ENCODE peak calls at places on chromosomes 7 and 10, in four cellular contexts. One of them, this sample, is unnamed.

GRCh38 chr7:73679709-73680108 is 3.5 kb downstream of the DNAJC30 start:
- DNase-seq in AG09309: no peak
- DNase-seq in lower lobe of right lung: no peak
- DNase-seq in HFF-Myc: no peak
- DNase-seq in this sample: no peak

GRCh38 chr10:572066-572465 is 117.4 kb downstream of the DIP2C start:
- DNase-seq in AG09309: peak
- DNase-seq in lower lobe of right lung: peak
- DNase-seq in HFF-Myc: no peak
- DNase-seq in this sample: no peak

GRCh38 chr7:152761116-152761748 is 1.7 kb downstream of the ACTR3B start:
- DNase-seq in AG09309: peak
- DNase-seq in lower lobe of right lung: no peak
- DNase-seq in HFF-Myc: no peak
- DNase-seq in this sample: no peak

GRCh38 chr10:124911124-124912051 is 30.5 kb upstream of the ZRANB1 start:
- DNase-seq in AG09309: peak
- DNase-seq in lower lobe of right lung: no peak
- DNase-seq in HFF-Myc: no peak
- DNase-seq in this sample: peak

GRCh38 chr7:824664-825063 is 7.6 kb upstream of the SUN1 start:
- DNase-seq in AG09309: no peak
- DNase-seq in lower lobe of right lung: no peak
- DNase-seq in HFF-Myc: no peak
- DNase-seq in this sample: no peak

GRCh38 chr10:15106352-15107013 is 9.3 kb downstream of the RPP38 start:
- DNase-seq in AG09309: no peak
- DNase-seq in lower lobe of right lung: peak
- DNase-seq in HFF-Myc: peak
- DNase-seq in this sample: no peak

GRCh38 chr10:113183543-113183942 is 233.5 kb downstream of the TCF7L2 start:
- DNase-seq in AG09309: no peak
- DNase-seq in lower lobe of right lung: no peak
- DNase-seq in HFF-Myc: no peak
- DNase-seq in this sample: no peak

GRCh38 chr10:45374451-45375052 is 536 bp downstream of the ALOX5 start:
- DNase-seq in AG09309: no peak
- DNase-seq in lower lobe of right lung: no peak
- DNase-seq in HFF-Myc: no peak
- DNase-seq in this sample: no peak

GRCh38 chr7:44293561-44294324 is 31.7 kb downstream of the CAMK2B start:
- DNase-seq in AG09309: no peak
- DNase-seq in lower lobe of right lung: peak
- DNase-seq in HFF-Myc: no peak
- DNase-seq in this sample: no peak

GRCh38 chr10:50788951-50789904 is 49.5 kb downstream of the ASAH2B start:
- DNase-seq in AG09309: peak
- DNase-seq in lower lobe of right lung: no peak
- DNase-seq in HFF-Myc: no peak
- DNase-seq in this sample: no peak

GRCh38 chr10:131242007-131242406 is 69.5 kb downstream of the TCERG1L start:
- DNase-seq in AG09309: no peak
- DNase-seq in lower lobe of right lung: peak
- DNase-seq in HFF-Myc: no peak
- DNase-seq in this sample: no peak

GRCh38 chr7:122014697-122015096 is 129.4 kb downstream of the AASS start:
- DNase-seq in AG09309: no peak
- DNase-seq in lower lobe of right lung: no peak
- DNase-seq in HFF-Myc: no peak
- DNase-seq in this sample: no peak

GRCh38 chr10:8044908-8045727 is 9.4 kb upstream of the GATA3 start:
- DNase-seq in AG09309: no peak
- DNase-seq in lower lobe of right lung: no peak
- DNase-seq in HFF-Myc: no peak
- DNase-seq in this sample: no peak

GRCh38 chr7:80665526-80665925 is 27.1 kb downstream of the CD36 start:
- DNase-seq in AG09309: no peak
- DNase-seq in lower lobe of right lung: no peak
- DNase-seq in HFF-Myc: no peak
- DNase-seq in this sample: no peak

GRCh38 chr7:29146082-29146706 is at the start of gene CPVL:
- DNase-seq in AG09309: no peak
- DNase-seq in lower lobe of right lung: peak
- DNase-seq in HFF-Myc: no peak
- DNase-seq in this sample: no peak

GRCh38 chr7:139431010-139431409 is 52.5 kb downstream of the KLRG2 start:
- DNase-seq in AG09309: no peak
- DNase-seq in lower lobe of right lung: no peak
- DNase-seq in HFF-Myc: no peak
- DNase-seq in this sample: no peak

GRCh38 chr10:48519731-48520506 is 85.0 kb downstream of the ARHGAP22 start:
- DNase-seq in AG09309: no peak
- DNase-seq in lower lobe of right lung: no peak
- DNase-seq in HFF-Myc: no peak
- DNase-seq in this sample: no peak

GRCh38 chr10:125639846-125640245 is 43.1 kb downstream of the TEX36 start:
- DNase-seq in AG09309: peak
- DNase-seq in lower lobe of right lung: no peak
- DNase-seq in HFF-Myc: no peak
- DNase-seq in this sample: no peak

DNA sequence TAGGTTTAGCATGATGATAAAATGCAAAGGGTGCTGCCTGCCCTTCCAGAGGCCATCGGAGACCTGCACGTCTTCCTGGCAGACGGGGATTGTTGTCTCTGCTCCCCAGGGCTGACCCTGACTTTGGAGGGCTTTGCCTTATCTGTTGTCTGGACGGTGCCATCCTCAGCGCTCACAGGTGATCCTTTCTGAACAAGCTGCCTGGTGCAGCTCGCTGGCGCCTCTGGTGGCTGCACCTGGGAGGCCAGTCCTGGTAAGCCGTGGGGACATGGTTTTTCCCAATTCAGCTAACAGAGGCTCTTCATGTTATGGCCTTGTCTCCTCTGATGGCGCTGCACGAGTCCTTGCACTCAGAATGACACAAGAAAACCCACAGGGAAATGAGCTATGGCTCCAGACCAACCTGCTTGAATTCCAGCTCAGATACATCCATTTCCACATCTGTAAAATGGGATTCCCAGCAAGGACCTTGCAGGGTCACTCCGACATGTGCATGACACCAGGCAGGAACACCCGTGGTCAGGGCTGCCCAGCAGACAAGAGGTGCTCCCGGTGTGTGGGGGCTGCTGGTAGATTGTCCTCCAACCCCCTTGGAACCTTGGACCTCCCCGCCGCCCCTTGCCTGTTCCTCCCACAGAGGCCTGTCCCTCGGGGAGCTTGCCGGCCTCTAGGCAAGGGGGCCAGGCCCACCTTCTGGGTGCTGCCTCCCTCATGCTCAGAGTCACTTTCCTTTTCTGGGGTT is 50.4 kb upstream of the SHH start:
- DNase-seq in AG09309: no peak
- DNase-seq in lower lobe of right lung: no peak
- DNase-seq in HFF-Myc: no peak
- DNase-seq in this sample: no peak
- TF ChIP-seq CTCF in AG09309: no peak
- TF ChIP-seq CTCF in lower lobe of right lung: no peak
- TF ChIP-seq CTCF in HFF-Myc: no peak
- TF ChIP-seq CTCF in this sample: peak

GRCh38 chr10:80407836-80408197 is 534 bp upstream of the PRXL2A start:
- DNase-seq in AG09309: no peak
- DNase-seq in lower lobe of right lung: peak
- DNase-seq in HFF-Myc: no peak
- DNase-seq in this sample: no peak
- H3K4me3 ChIP-seq in AG09309: no peak
- H3K4me3 ChIP-seq in lower lobe of right lung: peak
- H3K4me3 ChIP-seq in HFF-Myc: peak
- H3K4me3 ChIP-seq in this sample: peak

GRCh38 chr7:38291650-38292049 is 18.2 kb upstream of the TARP start:
- DNase-seq in AG09309: no peak
- DNase-seq in lower lobe of right lung: no peak
- DNase-seq in HFF-Myc: no peak
- DNase-seq in this sample: no peak

GRCh38 chr7:38292442-38292841 is 19.0 kb upstream of the TARP start:
- DNase-seq in AG09309: no peak
- DNase-seq in lower lobe of right lung: no peak
- DNase-seq in HFF-Myc: no peak
- DNase-seq in this sample: no peak

GRCh38 chr7:38294926-38295325 is 21.5 kb upstream of the TARP start:
- DNase-seq in AG09309: no peak
- DNase-seq in lower lobe of right lung: no peak
- DNase-seq in HFF-Myc: no peak
- DNase-seq in this sample: no peak

GRCh38 chr7:38296059-38296857 is 22.8 kb upstream of the TARP start:
- DNase-seq in AG09309: no peak
- DNase-seq in lower lobe of right lung: no peak
- DNase-seq in HFF-Myc: no peak
- DNase-seq in this sample: no peak

DNA sequence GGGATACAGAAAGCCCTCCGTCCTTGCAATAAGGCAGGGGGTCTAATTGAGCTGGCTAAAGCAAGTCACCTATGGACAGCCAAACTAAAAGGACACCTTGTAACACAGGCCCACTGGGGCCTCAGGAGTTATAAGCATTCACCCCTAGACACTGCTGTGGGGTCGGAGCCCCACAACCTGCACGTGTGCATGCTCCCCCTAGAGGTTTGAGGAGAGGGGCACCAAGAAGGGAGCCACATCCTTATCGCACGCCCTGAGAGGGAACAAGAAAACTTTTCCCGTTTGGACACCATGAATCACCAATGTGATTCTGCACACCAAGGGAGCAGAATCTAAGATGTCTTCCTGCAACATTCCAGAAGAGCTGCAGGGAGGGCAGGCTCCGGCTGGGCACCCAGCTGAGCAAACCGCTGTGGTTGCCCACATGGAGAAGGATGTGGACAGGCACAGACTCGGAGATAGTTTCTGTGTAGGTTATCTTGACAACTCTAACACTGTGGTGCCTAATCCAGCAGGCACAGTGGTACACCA is 17.7 kb upstream of the TARP start:
- DNase-seq in AG09309: no peak
- DNase-seq in lower lobe of right lung: no peak
- DNase-seq in HFF-Myc: no peak
- DNase-seq in this sample: no peak
- TF ChIP-seq CTCF in AG09309: no peak
- TF ChIP-seq CTCF in lower lobe of right lung: no peak
- TF ChIP-seq CTCF in HFF-Myc: peak
- TF ChIP-seq CTCF in this sample: peak

GRCh38 chr7:151117565-151117964 is 31.3 kb downstream of the AGAP3 start:
- DNase-seq in AG09309: no peak
- DNase-seq in lower lobe of right lung: peak
- DNase-seq in HFF-Myc: no peak
- DNase-seq in this sample: no peak

GRCh38 chr7:151115836-151116418 is 29.7 kb downstream of the AGAP3 start:
- DNase-seq in AG09309: no peak
- DNase-seq in lower lobe of right lung: peak
- DNase-seq in HFF-Myc: no peak
- DNase-seq in this sample: peak

GRCh38 chr7:151117041-151117440 is 30.8 kb downstream of the AGAP3 start:
- DNase-seq in AG09309: no peak
- DNase-seq in lower lobe of right lung: peak
- DNase-seq in HFF-Myc: no peak
- DNase-seq in this sample: no peak

GRCh38 chr7:151115121-151115835 is 29.0 kb downstream of the AGAP3 start:
- DNase-seq in AG09309: no peak
- DNase-seq in lower lobe of right lung: peak
- DNase-seq in HFF-Myc: no peak
- DNase-seq in this sample: no peak

GRCh38 chr7:151116603-151117002 is 30.3 kb downstream of the AGAP3 start:
- DNase-seq in AG09309: no peak
- DNase-seq in lower lobe of right lung: no peak
- DNase-seq in HFF-Myc: no peak
- DNase-seq in this sample: no peak
- H3K4me3 ChIP-seq in AG09309: no peak
- H3K4me3 ChIP-seq in lower lobe of right lung: peak
- H3K4me3 ChIP-seq in HFF-Myc: no peak
- H3K4me3 ChIP-seq in this sample: no peak

DNA sequence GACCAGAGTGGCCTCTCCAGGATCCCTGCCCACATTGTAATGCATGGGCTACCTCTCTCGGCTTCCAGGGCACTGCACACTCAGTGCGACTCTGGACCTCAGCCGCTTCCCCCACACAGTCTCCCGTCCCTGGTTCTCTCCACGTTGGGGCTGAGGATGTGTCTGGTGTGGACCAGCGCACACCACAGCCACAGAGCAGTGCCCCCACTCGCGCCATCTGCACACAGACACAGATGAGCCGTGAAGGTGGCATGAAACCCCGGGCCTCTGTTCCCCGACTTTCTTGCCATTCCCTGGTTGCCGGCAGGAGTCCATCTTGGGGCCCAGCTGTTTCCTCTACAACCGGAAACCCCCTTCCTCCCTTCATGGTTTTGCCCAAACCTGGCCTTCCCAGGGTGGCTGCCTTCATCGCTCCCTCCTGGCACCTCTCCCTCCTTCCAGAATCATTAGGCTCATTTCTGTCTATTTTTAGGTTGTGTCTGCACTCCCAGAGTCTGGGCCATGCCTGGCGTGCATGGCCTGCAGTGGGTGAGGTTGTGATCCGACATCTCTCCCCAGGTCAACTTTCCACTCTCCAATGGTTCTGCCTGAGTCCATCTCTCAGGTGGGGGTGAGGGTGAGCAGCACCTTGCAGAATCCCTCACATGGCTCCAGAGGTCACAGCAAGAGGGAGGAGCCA is 10.2 kb downstream of the RASGEF1A start:
- DNase-seq in AG09309: no peak
- DNase-seq in lower lobe of right lung: no peak
- DNase-seq in HFF-Myc: no peak
- DNase-seq in this sample: no peak
- TF ChIP-seq CTCF in AG09309: no peak
- TF ChIP-seq CTCF in lower lobe of right lung: no peak
- TF ChIP-seq CTCF in HFF-Myc: no peak
- TF ChIP-seq CTCF in this sample: no peak

GRCh38 chr10:117136391-117136975 is 1.6 kb downstream of the VAX1 start:
- DNase-seq in AG09309: no peak
- DNase-seq in lower lobe of right lung: no peak
- DNase-seq in HFF-Myc: no peak
- DNase-seq in this sample: no peak

GRCh38 chr10:117137031-117137910 is 799 bp downstream of the VAX1 start:
- DNase-seq in AG09309: no peak
- DNase-seq in lower lobe of right lung: no peak
- DNase-seq in HFF-Myc: no peak
- DNase-seq in this sample: no peak

GRCh38 chr10:117139581-117140524 is 1.8 kb upstream of the VAX1 start:
- DNase-seq in AG09309: no peak
- DNase-seq in lower lobe of right lung: no peak
- DNase-seq in HFF-Myc: no peak
- DNase-seq in this sample: no peak

GRCh38 chr10:117138838-117139580 is 939 bp upstream of the VAX1 start:
- DNase-seq in AG09309: no peak
- DNase-seq in lower lobe of right lung: no peak
- DNase-seq in HFF-Myc: no peak
- DNase-seq in this sample: no peak

GRCh38 chr10:117137911-117138642 is at the start of gene VAX1:
- DNase-seq in AG09309: no peak
- DNase-seq in lower lobe of right lung: no peak
- DNase-seq in HFF-Myc: no peak
- DNase-seq in this sample: no peak
- H3K4me3 ChIP-seq in AG09309: peak
- H3K4me3 ChIP-seq in lower lobe of right lung: peak
- H3K4me3 ChIP-seq in HFF-Myc: peak
- H3K4me3 ChIP-seq in this sample: peak

This sample was measured in retinal pigment epithelial cell.